ENCODE peak calls at places on chromosomes 16 and 17, in six cellular contexts. One of them, this sample, is unnamed.

GRCh38 chr17:10687497-10687896 is 9.8 kb downstream of the SCO1 start:
- DNase-seq in HCT116: no peak
- DNase-seq in GM12878: no peak
- DNase-seq in H1: no peak
- DNase-seq in SK-N-SH: no peak
- DNase-seq in HepG2: no peak
- DNase-seq in this sample: no peak

GRCh38 chr17:69997332-69997731 is 77.7 kb upstream of the KCNJ16 start:
- DNase-seq in HCT116: no peak
- DNase-seq in GM12878: no peak
- DNase-seq in H1: no peak
- DNase-seq in SK-N-SH: no peak
- DNase-seq in HepG2: no peak
- DNase-seq in this sample: no peak

GRCh38 chr16:82761236-82761635 is 134.5 kb downstream of the CDH13 start:
- DNase-seq in HCT116: no peak
- DNase-seq in GM12878: no peak
- DNase-seq in H1: no peak
- DNase-seq in SK-N-SH: no peak
- DNase-seq in HepG2: no peak
- DNase-seq in this sample: no peak

GRCh38 chr17:61399131-61400057 is at the start of gene TBX2:
- DNase-seq in HCT116: no peak
- DNase-seq in GM12878: no peak
- DNase-seq in H1: peak; percentile 80
- DNase-seq in SK-N-SH: peak; percentile 98
- DNase-seq in HepG2: peak; percentile 80
- DNase-seq in this sample: no peak

GRCh38 chr16:3485821-3486505 is 9.3 kb downstream of the C16orf90 start:
- DNase-seq in HCT116: no peak
- DNase-seq in GM12878: no peak
- DNase-seq in H1: no peak
- DNase-seq in SK-N-SH: peak; percentile 21
- DNase-seq in HepG2: no peak
- DNase-seq in this sample: no peak

GRCh38 chr16:85856585-85856984 is 42.4 kb upstream of the IRF8 start:
- DNase-seq in HCT116: no peak
- DNase-seq in GM12878: no peak
- DNase-seq in H1: no peak
- DNase-seq in SK-N-SH: no peak
- DNase-seq in HepG2: no peak
- DNase-seq in this sample: no peak

GRCh38 chr17:61410555-61411089 is 11.0 kb downstream of the TBX2 start:
- DNase-seq in HCT116: no peak
- DNase-seq in GM12878: no peak
- DNase-seq in H1: peak; percentile 91
- DNase-seq in SK-N-SH: peak; percentile 90
- DNase-seq in HepG2: no peak
- DNase-seq in this sample: peak; percentile 63

GRCh38 chr17:79784353-79785016 is 6.5 kb downstream of the CBX2 start:
- DNase-seq in HCT116: no peak
- DNase-seq in GM12878: no peak
- DNase-seq in H1: no peak
- DNase-seq in SK-N-SH: no peak
- DNase-seq in HepG2: no peak
- DNase-seq in this sample: no peak

GRCh38 chr16:4475880-4476790 is at the start of gene HMOX2:
- DNase-seq in HCT116: peak; percentile 90
- DNase-seq in GM12878: peak; percentile 90
- DNase-seq in H1: peak; percentile 98
- DNase-seq in SK-N-SH: peak; percentile 94
- DNase-seq in HepG2: peak; percentile 86
- DNase-seq in this sample: peak; percentile 94

GRCh38 chr16:57873218-57873617 is 70.9 kb upstream of the KIFC3 start:
- DNase-seq in HCT116: no peak
- DNase-seq in GM12878: no peak
- DNase-seq in H1: peak; percentile 64
- DNase-seq in SK-N-SH: no peak
- DNase-seq in HepG2: no peak
- DNase-seq in this sample: peak; percentile 59

GRCh38 chr16:88754912-88755744 is 29.9 kb downstream of the PIEZO1 start:
- DNase-seq in HCT116: no peak
- DNase-seq in GM12878: no peak
- DNase-seq in H1: no peak
- DNase-seq in SK-N-SH: peak; percentile 84
- DNase-seq in HepG2: no peak
- DNase-seq in this sample: peak; percentile 50

GRCh38 chr17:64349949-64350348 is 40.7 kb downstream of the PECAM1 start:
- DNase-seq in HCT116: no peak
- DNase-seq in GM12878: no peak
- DNase-seq in H1: no peak
- DNase-seq in SK-N-SH: no peak
- DNase-seq in HepG2: no peak
- DNase-seq in this sample: no peak

GRCh38 chr17:17468217-17469010 is 8.4 kb upstream of the MED9 start:
- DNase-seq in HCT116: no peak
- DNase-seq in GM12878: no peak
- DNase-seq in H1: no peak
- DNase-seq in SK-N-SH: no peak
- DNase-seq in HepG2: no peak
- DNase-seq in this sample: no peak

GRCh38 chr17:60941028-60941427 is 263.4 kb downstream of the BCAS3 start:
- DNase-seq in HCT116: no peak
- DNase-seq in GM12878: no peak
- DNase-seq in H1: no peak
- DNase-seq in SK-N-SH: no peak
- DNase-seq in HepG2: no peak
- DNase-seq in this sample: no peak

GRCh38 chr17:58335779-58336455 is 7.3 kb upstream of the TSPOAP1 start:
- DNase-seq in HCT116: no peak
- DNase-seq in GM12878: peak; percentile 76
- DNase-seq in H1: no peak
- DNase-seq in SK-N-SH: peak; percentile 78
- DNase-seq in HepG2: peak; percentile 63
- DNase-seq in this sample: no peak
- TF ChIP-seq YY1 in HCT116: no peak
- TF ChIP-seq YY1 in GM12878: peak; percentile 17
- TF ChIP-seq YY1 in H1: no peak
- TF ChIP-seq YY1 in SK-N-SH: no peak
- TF ChIP-seq YY1 in HepG2: no peak
- TF ChIP-seq YY1 in this sample: no peak

GRCh38 chr17:27882162-27882840 is 10.9 kb downstream of the LYRM9 start:
- DNase-seq in HCT116: no peak
- DNase-seq in GM12878: no peak
- DNase-seq in H1: no peak
- DNase-seq in SK-N-SH: no peak
- DNase-seq in HepG2: no peak
- DNase-seq in this sample: no peak
- TF ChIP-seq YY1 in HCT116: no peak
- TF ChIP-seq YY1 in GM12878: no peak
- TF ChIP-seq YY1 in H1: no peak
- TF ChIP-seq YY1 in SK-N-SH: no peak
- TF ChIP-seq YY1 in HepG2: no peak
- TF ChIP-seq YY1 in this sample: no peak

DNA sequence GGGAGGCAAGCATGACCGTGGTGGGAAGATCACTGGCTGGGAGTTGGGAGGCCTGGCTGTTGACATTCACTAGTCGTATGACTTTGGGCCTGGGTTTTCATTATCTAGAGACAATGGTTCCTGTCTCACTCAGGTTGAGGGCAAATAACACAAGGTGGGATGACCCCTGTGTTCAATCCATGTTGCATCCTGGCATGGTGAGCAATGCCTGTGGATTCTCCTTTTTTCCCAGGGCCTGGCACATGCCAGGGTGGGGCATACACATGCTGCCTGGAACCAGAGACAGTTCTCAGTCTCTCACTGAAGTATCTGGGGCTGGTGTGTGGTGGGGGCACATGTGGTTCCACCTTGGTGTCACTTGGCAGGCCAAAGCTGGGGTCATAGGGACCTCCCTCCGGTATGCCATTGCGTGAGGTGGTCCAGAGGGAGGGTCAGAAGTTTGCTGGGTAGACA is 5.4 kb downstream of the THRA start:
- DNase-seq in HCT116: no peak
- DNase-seq in GM12878: no peak
- DNase-seq in H1: no peak
- DNase-seq in SK-N-SH: no peak
- DNase-seq in HepG2: no peak
- DNase-seq in this sample: no peak
- TF ChIP-seq YY1 in HCT116: no peak
- TF ChIP-seq YY1 in GM12878: no peak
- TF ChIP-seq YY1 in H1: no peak
- TF ChIP-seq YY1 in SK-N-SH: no peak
- TF ChIP-seq YY1 in HepG2: no peak
- TF ChIP-seq YY1 in this sample: no peak

GRCh38 chr17:45332989-45333701 is 16.3 kb upstream of the MAP3K14 start:
- DNase-seq in HCT116: no peak
- DNase-seq in GM12878: no peak
- DNase-seq in H1: no peak
- DNase-seq in SK-N-SH: no peak
- DNase-seq in HepG2: no peak
- DNase-seq in this sample: no peak
- TF ChIP-seq YY1 in HCT116: no peak
- TF ChIP-seq YY1 in GM12878: peak; percentile 4
- TF ChIP-seq YY1 in H1: no peak
- TF ChIP-seq YY1 in SK-N-SH: no peak
- TF ChIP-seq YY1 in HepG2: no peak
- TF ChIP-seq YY1 in this sample: no peak

GRCh38 chr16:50326835-50327465 is 41.8 kb downstream of the BRD7 start:
- DNase-seq in HCT116: peak; percentile 31
- DNase-seq in GM12878: peak; percentile 25
- DNase-seq in H1: peak; percentile 58
- DNase-seq in SK-N-SH: no peak
- DNase-seq in HepG2: no peak
- DNase-seq in this sample: peak; percentile 25
- TF ChIP-seq YY1 in HCT116: no peak
- TF ChIP-seq YY1 in GM12878: peak; percentile 28
- TF ChIP-seq YY1 in H1: no peak
- TF ChIP-seq YY1 in SK-N-SH: no peak
- TF ChIP-seq YY1 in HepG2: no peak
- TF ChIP-seq YY1 in this sample: no peak

DNA sequence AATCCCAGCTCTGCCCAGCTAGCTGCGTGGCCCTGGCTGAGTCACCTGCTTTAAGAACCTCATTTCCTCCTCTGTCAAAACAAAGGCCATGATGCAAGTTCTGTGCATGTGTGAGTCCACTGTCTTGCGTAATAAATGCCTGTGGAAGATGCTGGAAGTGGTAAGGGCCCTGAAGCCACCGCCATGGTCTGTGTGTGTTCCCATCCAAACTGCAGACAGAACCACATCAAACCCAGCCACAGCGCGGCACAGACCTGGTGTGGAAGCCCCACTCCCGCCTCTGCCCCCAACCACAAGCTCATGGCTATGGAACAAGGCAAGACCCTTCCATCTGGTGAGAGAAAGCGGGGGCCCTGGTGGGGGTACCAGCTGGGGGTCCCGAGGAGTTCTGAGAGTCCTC is 26.0 kb downstream of the NECAB2 start:
- DNase-seq in HCT116: peak; percentile 31
- DNase-seq in GM12878: no peak
- DNase-seq in H1: no peak
- DNase-seq in SK-N-SH: no peak
- DNase-seq in HepG2: peak; percentile 75
- DNase-seq in this sample: no peak
- TF ChIP-seq YY1 in HCT116: no peak
- TF ChIP-seq YY1 in GM12878: no peak
- TF ChIP-seq YY1 in H1: no peak
- TF ChIP-seq YY1 in SK-N-SH: no peak
- TF ChIP-seq YY1 in HepG2: no peak
- TF ChIP-seq YY1 in this sample: no peak

This sample was measured in NT2/D1.